ENCODE peak calls at places on chromosomes 5 and 9, in eight cellular contexts. One of them, this sample, is unnamed.

GRCh38 chr5:2007906-2008437 is 125.2 kb upstream of the IRX4 start:
- DNase-seq in mesothelial cell of epicardium: no peak
- DNase-seq in stimulated activated effector memory CD8-positive, alpha-beta T cell treated with anti-CD3 and anti-CD28 coated beads, Interleukin-12 subunit alpha, Interleukin-12 subunit beta, amount 100 ng/mL, for 72 hours: no peak
- DNase-seq in hypothalamus: no peak
- DNase-seq in A549: no peak
- DNase-seq in fibroblast of pulmonary artery: peak; percentile 36
- DNase-seq in HEK293T: no peak
- DNase-seq in cardiac fibroblast: peak; percentile 32
- DNase-seq in this sample: no peak

GRCh38 chr5:141883184-141883947 is 5.2 kb upstream of the PCDH1 start:
- DNase-seq in cardiac fibroblast: peak; percentile 43
- DNase-seq in HEK293T: peak; percentile 27
- DNase-seq in fibroblast of pulmonary artery: peak; percentile 50
- DNase-seq in mesothelial cell of epicardium: peak; percentile 78
- DNase-seq in stimulated activated effector memory CD8-positive, alpha-beta T cell treated with anti-CD3 and anti-CD28 coated beads, Interleukin-12 subunit alpha, Interleukin-12 subunit beta, amount 100 ng/mL, for 72 hours: no peak
- DNase-seq in hypothalamus: peak; percentile 26
- DNase-seq in A549: no peak
- DNase-seq in this sample: no peak

GRCh38 chr5:151042453-151043093 is 22.2 kb downstream of the GPX3 start:
- DNase-seq in stimulated activated effector memory CD8-positive, alpha-beta T cell treated with anti-CD3 and anti-CD28 coated beads, Interleukin-12 subunit alpha, Interleukin-12 subunit beta, amount 100 ng/mL, for 72 hours: no peak
- DNase-seq in HEK293T: no peak
- DNase-seq in mesothelial cell of epicardium: no peak
- DNase-seq in A549: no peak
- DNase-seq in hypothalamus: no peak
- DNase-seq in cardiac fibroblast: no peak
- DNase-seq in fibroblast of pulmonary artery: no peak
- DNase-seq in this sample: no peak

GRCh38 chr5:90338712-90339372 is 70.7 kb downstream of the CETN3 start:
- DNase-seq in cardiac fibroblast: no peak
- DNase-seq in mesothelial cell of epicardium: no peak
- DNase-seq in stimulated activated effector memory CD8-positive, alpha-beta T cell treated with anti-CD3 and anti-CD28 coated beads, Interleukin-12 subunit alpha, Interleukin-12 subunit beta, amount 100 ng/mL, for 72 hours: no peak
- DNase-seq in A549: no peak
- DNase-seq in HEK293T: no peak
- DNase-seq in fibroblast of pulmonary artery: no peak
- DNase-seq in hypothalamus: no peak
- DNase-seq in this sample: no peak

GRCh38 chr5:91074615-91075014 is 308.5 kb downstream of the ARRDC3 start:
- DNase-seq in HEK293T: no peak
- DNase-seq in fibroblast of pulmonary artery: peak; percentile 89
- DNase-seq in hypothalamus: no peak
- DNase-seq in mesothelial cell of epicardium: no peak
- DNase-seq in stimulated activated effector memory CD8-positive, alpha-beta T cell treated with anti-CD3 and anti-CD28 coated beads, Interleukin-12 subunit alpha, Interleukin-12 subunit beta, amount 100 ng/mL, for 72 hours: no peak
- DNase-seq in A549: no peak
- DNase-seq in cardiac fibroblast: peak; percentile 88
- DNase-seq in this sample: no peak

GRCh38 chr9:69314547-69314946 is 10.5 kb upstream of the ENTREP1 start:
- DNase-seq in HEK293T: no peak
- DNase-seq in A549: no peak
- DNase-seq in fibroblast of pulmonary artery: peak; percentile 13
- DNase-seq in mesothelial cell of epicardium: no peak
- DNase-seq in stimulated activated effector memory CD8-positive, alpha-beta T cell treated with anti-CD3 and anti-CD28 coated beads, Interleukin-12 subunit alpha, Interleukin-12 subunit beta, amount 100 ng/mL, for 72 hours: no peak
- DNase-seq in cardiac fibroblast: no peak
- DNase-seq in hypothalamus: no peak
- DNase-seq in this sample: peak; percentile 75

GRCh38 chr5:132245593-132245992 is 11.9 kb upstream of the PDLIM4 start:
- DNase-seq in cardiac fibroblast: no peak
- DNase-seq in HEK293T: no peak
- DNase-seq in stimulated activated effector memory CD8-positive, alpha-beta T cell treated with anti-CD3 and anti-CD28 coated beads, Interleukin-12 subunit alpha, Interleukin-12 subunit beta, amount 100 ng/mL, for 72 hours: no peak
- DNase-seq in hypothalamus: no peak
- DNase-seq in mesothelial cell of epicardium: no peak
- DNase-seq in fibroblast of pulmonary artery: no peak
- DNase-seq in A549: no peak
- DNase-seq in this sample: no peak

GRCh38 chr9:93300585-93301081 is 116.7 kb downstream of the WNK2 start:
- DNase-seq in stimulated activated effector memory CD8-positive, alpha-beta T cell treated with anti-CD3 and anti-CD28 coated beads, Interleukin-12 subunit alpha, Interleukin-12 subunit beta, amount 100 ng/mL, for 72 hours: peak; percentile 38
- DNase-seq in hypothalamus: no peak
- DNase-seq in A549: no peak
- DNase-seq in cardiac fibroblast: no peak
- DNase-seq in fibroblast of pulmonary artery: no peak
- DNase-seq in mesothelial cell of epicardium: no peak
- DNase-seq in HEK293T: no peak
- DNase-seq in this sample: no peak

GRCh38 chr5:151047814-151048425 is 27.5 kb downstream of the GPX3 start:
- DNase-seq in stimulated activated effector memory CD8-positive, alpha-beta T cell treated with anti-CD3 and anti-CD28 coated beads, Interleukin-12 subunit alpha, Interleukin-12 subunit beta, amount 100 ng/mL, for 72 hours: no peak
- DNase-seq in A549: no peak
- DNase-seq in hypothalamus: no peak
- DNase-seq in HEK293T: peak; percentile 48
- DNase-seq in fibroblast of pulmonary artery: no peak
- DNase-seq in mesothelial cell of epicardium: no peak
- DNase-seq in cardiac fibroblast: peak; percentile 45
- DNase-seq in this sample: peak; percentile 30

GRCh38 chr5:41542183-41542582 is 31.8 kb upstream of the PLCXD3 start:
- DNase-seq in stimulated activated effector memory CD8-positive, alpha-beta T cell treated with anti-CD3 and anti-CD28 coated beads, Interleukin-12 subunit alpha, Interleukin-12 subunit beta, amount 100 ng/mL, for 72 hours: no peak
- DNase-seq in hypothalamus: no peak
- DNase-seq in fibroblast of pulmonary artery: peak; percentile 30
- DNase-seq in cardiac fibroblast: peak; percentile 55
- DNase-seq in A549: no peak
- DNase-seq in mesothelial cell of epicardium: no peak
- DNase-seq in HEK293T: no peak
- DNase-seq in this sample: peak; percentile 5

GRCh38 chr9:77417570-77417969 is 230.6 kb downstream of the GNA14 start:
- DNase-seq in HEK293T: no peak
- DNase-seq in stimulated activated effector memory CD8-positive, alpha-beta T cell treated with anti-CD3 and anti-CD28 coated beads, Interleukin-12 subunit alpha, Interleukin-12 subunit beta, amount 100 ng/mL, for 72 hours: no peak
- DNase-seq in hypothalamus: no peak
- DNase-seq in fibroblast of pulmonary artery: peak; percentile 84
- DNase-seq in mesothelial cell of epicardium: no peak
- DNase-seq in A549: no peak
- DNase-seq in cardiac fibroblast: peak; percentile 83
- DNase-seq in this sample: peak; percentile 36

GRCh38 chr5:174903333-174903732 is 179.0 kb downstream of the MSX2 start:
- DNase-seq in mesothelial cell of epicardium: no peak
- DNase-seq in stimulated activated effector memory CD8-positive, alpha-beta T cell treated with anti-CD3 and anti-CD28 coated beads, Interleukin-12 subunit alpha, Interleukin-12 subunit beta, amount 100 ng/mL, for 72 hours: no peak
- DNase-seq in cardiac fibroblast: no peak
- DNase-seq in fibroblast of pulmonary artery: no peak
- DNase-seq in hypothalamus: no peak
- DNase-seq in HEK293T: peak; percentile 27
- DNase-seq in A549: no peak
- DNase-seq in this sample: peak; percentile 38

GRCh38 chr9:123642291-123643278 is 286.6 kb downstream of the CRB2 start:
- DNase-seq in mesothelial cell of epicardium: peak; percentile 53
- DNase-seq in fibroblast of pulmonary artery: peak; percentile 53
- DNase-seq in cardiac fibroblast: peak; percentile 61
- DNase-seq in stimulated activated effector memory CD8-positive, alpha-beta T cell treated with anti-CD3 and anti-CD28 coated beads, Interleukin-12 subunit alpha, Interleukin-12 subunit beta, amount 100 ng/mL, for 72 hours: no peak
- DNase-seq in hypothalamus: no peak
- DNase-seq in HEK293T: peak; percentile 19
- DNase-seq in A549: no peak
- DNase-seq in this sample: peak; percentile 98

GRCh38 chr5:167894631-167895472 is 396.6 kb upstream of the WWC1 start:
- DNase-seq in mesothelial cell of epicardium: no peak
- DNase-seq in HEK293T: no peak
- DNase-seq in fibroblast of pulmonary artery: no peak
- DNase-seq in A549: no peak
- DNase-seq in stimulated activated effector memory CD8-positive, alpha-beta T cell treated with anti-CD3 and anti-CD28 coated beads, Interleukin-12 subunit alpha, Interleukin-12 subunit beta, amount 100 ng/mL, for 72 hours: no peak
- DNase-seq in hypothalamus: no peak
- DNase-seq in cardiac fibroblast: no peak
- DNase-seq in this sample: no peak

GRCh38 chr5:103894882-103895281 is 332.3 kb upstream of the NUDT12 start:
- DNase-seq in cardiac fibroblast: no peak
- DNase-seq in fibroblast of pulmonary artery: no peak
- DNase-seq in A549: no peak
- DNase-seq in hypothalamus: no peak
- DNase-seq in stimulated activated effector memory CD8-positive, alpha-beta T cell treated with anti-CD3 and anti-CD28 coated beads, Interleukin-12 subunit alpha, Interleukin-12 subunit beta, amount 100 ng/mL, for 72 hours: no peak
- DNase-seq in mesothelial cell of epicardium: no peak
- DNase-seq in HEK293T: no peak
- DNase-seq in this sample: peak; percentile 60

GRCh38 chr5:73820321-73820720 is 194.3 kb downstream of the ARHGEF28 start:
- DNase-seq in mesothelial cell of epicardium: no peak
- DNase-seq in HEK293T: no peak
- DNase-seq in fibroblast of pulmonary artery: no peak
- DNase-seq in cardiac fibroblast: no peak
- DNase-seq in A549: no peak
- DNase-seq in hypothalamus: no peak
- DNase-seq in stimulated activated effector memory CD8-positive, alpha-beta T cell treated with anti-CD3 and anti-CD28 coated beads, Interleukin-12 subunit alpha, Interleukin-12 subunit beta, amount 100 ng/mL, for 72 hours: no peak
- DNase-seq in this sample: no peak

GRCh38 chr5:76544268-76544926 is 78.8 kb downstream of the F2RL2 start:
- DNase-seq in mesothelial cell of epicardium: no peak
- DNase-seq in stimulated activated effector memory CD8-positive, alpha-beta T cell treated with anti-CD3 and anti-CD28 coated beads, Interleukin-12 subunit alpha, Interleukin-12 subunit beta, amount 100 ng/mL, for 72 hours: peak; percentile 67
- DNase-seq in HEK293T: peak; percentile 54
- DNase-seq in hypothalamus: no peak
- DNase-seq in A549: peak; percentile 44
- DNase-seq in cardiac fibroblast: peak; percentile 10
- DNase-seq in fibroblast of pulmonary artery: peak; percentile 49
- DNase-seq in this sample: peak; percentile 83

GRCh38 chr5:142387022-142387682 is 62.3 kb upstream of the SPRY4 start:
- DNase-seq in stimulated activated effector memory CD8-positive, alpha-beta T cell treated with anti-CD3 and anti-CD28 coated beads, Interleukin-12 subunit alpha, Interleukin-12 subunit beta, amount 100 ng/mL, for 72 hours: no peak
- DNase-seq in HEK293T: no peak
- DNase-seq in hypothalamus: no peak
- DNase-seq in fibroblast of pulmonary artery: no peak
- DNase-seq in cardiac fibroblast: no peak
- DNase-seq in A549: no peak
- DNase-seq in mesothelial cell of epicardium: no peak
- DNase-seq in this sample: peak; percentile 78

GRCh38 chr5:65760504-65761275 is 38.7 kb downstream of the NLN start:
- DNase-seq in A549: no peak
- DNase-seq in cardiac fibroblast: peak; percentile 87
- DNase-seq in HEK293T: no peak
- DNase-seq in hypothalamus: no peak
- DNase-seq in mesothelial cell of epicardium: no peak
- DNase-seq in fibroblast of pulmonary artery: peak; percentile 87
- DNase-seq in stimulated activated effector memory CD8-positive, alpha-beta T cell treated with anti-CD3 and anti-CD28 coated beads, Interleukin-12 subunit alpha, Interleukin-12 subunit beta, amount 100 ng/mL, for 72 hours: no peak
- DNase-seq in this sample: peak; percentile 19

GRCh38 chr9:124450931-124451661 is 845 bp downstream of the ADGRD2 start:
- DNase-seq in mesothelial cell of epicardium: no peak
- DNase-seq in hypothalamus: no peak
- DNase-seq in HEK293T: no peak
- DNase-seq in stimulated activated effector memory CD8-positive, alpha-beta T cell treated with anti-CD3 and anti-CD28 coated beads, Interleukin-12 subunit alpha, Interleukin-12 subunit beta, amount 100 ng/mL, for 72 hours: no peak
- DNase-seq in cardiac fibroblast: no peak
- DNase-seq in fibroblast of pulmonary artery: no peak
- DNase-seq in A549: no peak
- DNase-seq in this sample: peak; percentile 61

GRCh38 chr5:153573326-153574033 is 83.0 kb downstream of the GRIA1 start:
- DNase-seq in mesothelial cell of epicardium: no peak
- DNase-seq in hypothalamus: no peak
- DNase-seq in A549: no peak
- DNase-seq in cardiac fibroblast: no peak
- DNase-seq in fibroblast of pulmonary artery: no peak
- DNase-seq in stimulated activated effector memory CD8-positive, alpha-beta T cell treated with anti-CD3 and anti-CD28 coated beads, Interleukin-12 subunit alpha, Interleukin-12 subunit beta, amount 100 ng/mL, for 72 hours: no peak
- DNase-seq in HEK293T: no peak
- DNase-seq in this sample: no peak

This sample was measured in DMS53.